ENCODE peak calls at places on chromosomes 16 and 17, in six cellular contexts. F is cardiac muscle cell; W is effector memory CD4-positive, alpha-beta T cell; O is heart right ventricle; Q is testis; K is GM23248. V is an unnamed sample.

GRCh38 chr16:48365601-48366164 is 19.5 kb downstream of the SIAH1 start:
- DNase-seq in F (peak), W (peak), O (peak), Q (peak), K (peak), V (peak)

GRCh38 chr16:88810166-88810867 is 1.4 kb downstream of the APRT start:
- DNase-seq in F (no peak), W (no peak), O (no peak), Q (no peak), K (peak), V (no peak)

GRCh38 chr17:6853764-6854442 is 22.4 kb upstream of the TEKT1 start:
- DNase-seq in F (no peak), W (no peak), O (no peak), Q (peak), K (no peak), V (no peak)

GRCh38 chr16:842061-842476 is 41.5 kb upstream of the GNG13 start:
- DNase-seq in F (no peak), W (no peak), O (no peak), Q (no peak), K (peak), V (no peak)

GRCh38 chr17:82231562-82232321 is 2.9 kb downstream of the SLC16A3 start:
- DNase-seq in F (peak), W (no peak), O (peak), Q (peak), K (peak), V (no peak)

GRCh38 chr17:7307686-7308624 is 527 bp downstream of the EIF5A start:
- DNase-seq in F (peak), W (peak), O (no peak), Q (peak), K (peak), V (peak)

GRCh38 chr17:77530591-77530990 is 389.8 kb downstream of the SEC14L1 start:
- DNase-seq in F (no peak), W (no peak), O (no peak), Q (no peak), K (no peak), V (no peak)

GRCh38 chr16:19116711-19117449 is 3.1 kb downstream of the ITPRIPL2 start:
- DNase-seq in F (no peak), W (no peak), O (no peak), Q (no peak), K (peak), V (no peak)

GRCh38 chr17:79783891-79784290 is 5.9 kb downstream of the CBX2 start:
- DNase-seq in F (no peak), W (no peak), O (no peak), Q (no peak), K (no peak), V (no peak)

GRCh38 chr17:54736573-54736972 is 164.1 kb upstream of the TOM1L1 start:
- DNase-seq in F (no peak), W (no peak), O (no peak), Q (no peak), K (no peak), V (no peak)

GRCh38 chr17:30238387-30239088 is 3.0 kb upstream of the SLC6A4 start:
- DNase-seq in F (peak), W (no peak), O (no peak), Q (no peak), K (no peak), V (no peak)

GRCh38 chr17:604719-605118 is 109.9 kb downstream of the VPS53 start:
- DNase-seq in F (no peak), W (no peak), O (no peak), Q (no peak), K (peak), V (no peak)

GRCh38 chr16:18969050-18969854 is 14.5 kb upstream of the TMC7 start:
- DNase-seq in F (peak), W (peak), O (peak), Q (peak), K (peak), V (peak)

GRCh38 chr17:10557422-10557821 is 8.0 kb upstream of the MYH2 start:
- DNase-seq in F (no peak), W (no peak), O (peak), Q (no peak), K (peak), V (no peak)

GRCh38 chr16:4232541-4233386 is 9.1 kb downstream of the SRL start:
- DNase-seq in F (peak), W (no peak), O (peak), Q (peak), K (no peak), V (no peak)

GRCh38 chr17:512926-513325 is 160.3 kb upstream of the RPH3AL start:
- DNase-seq in F (no peak), W (no peak), O (no peak), Q (peak), K (peak), V (peak)

GRCh38 chr17:61877837-61878236 is 14.5 kb upstream of the BRIP1 start:
- DNase-seq in F (no peak), W (no peak), O (no peak), Q (no peak), K (no peak), V (no peak)

GRCh38 chr16:81620029-81620428 is 159.1 kb upstream of the PLCG2 start:
- DNase-seq in F (no peak), W (no peak), O (no peak), Q (no peak), K (no peak), V (no peak)

GRCh38 chr16:65318590-65319267 is 196.9 kb upstream of the CDH11 start:
- DNase-seq in F (no peak), W (no peak), O (no peak), Q (no peak), K (no peak), V (no peak)

GRCh38 chr16:3175157-3176153 is 12.5 kb upstream of the OR1F1 start:
- DNase-seq in F (no peak), W (no peak), O (no peak), Q (no peak), K (no peak), V (no peak)

GRCh38 chr16:19431636-19432340 is 14.1 kb downstream of the TMC5 start:
- DNase-seq in F (no peak), W (no peak), O (no peak), Q (no peak), K (no peak), V (no peak)

GRCh38 chr16:28597692-28598261 is 927 bp upstream of the SULT1A2 start:
- DNase-seq in F (peak), W (no peak), O (no peak), Q (no peak), K (no peak), V (no peak)

GRCh38 chr17:78583091-78583490 is 5.9 kb upstream of the DNAH17 start:
- DNase-seq in F (no peak), W (no peak), O (no peak), Q (no peak), K (peak), V (no peak)

GRCh38 chr17:62614142-62614541 is 13.3 kb upstream of the MRC2 start:
- DNase-seq in F (peak), W (no peak), O (no peak), Q (no peak), K (peak), V (no peak)

GRCh38 chr17:48294989-48295892 is 134.8 kb downstream of the SKAP1 start:
- DNase-seq in F (no peak), W (no peak), O (no peak), Q (no peak), K (peak), V (no peak)

GRCh38 chr16:83958137-83958810 is 5.2 kb downstream of the OSGIN1 start:
- DNase-seq in F (no peak), W (no peak), O (no peak), Q (no peak), K (no peak), V (no peak)

GRCh38 chr17:64106918-64107317 is 23.0 kb downstream of the ERN1 start:
- DNase-seq in F (no peak), W (no peak), O (no peak), Q (no peak), K (no peak), V (peak)

GRCh38 chr16:2597560-2597902 is 59.7 kb downstream of the PDPK1 start:
- DNase-seq in F (no peak), W (no peak), O (no peak), Q (no peak), K (no peak), V (peak)

GRCh38 chr16:14301150-14302030 is 230.3 kb downstream of the MRTFB start:
- DNase-seq in F (peak), W (no peak), O (peak), Q (no peak), K (peak), V (peak)

GRCh38 chr17:19470529-19471261 is 59.7 kb downstream of the RNF112 start:
- DNase-seq in F (no peak), W (no peak), O (peak), Q (peak), K (peak), V (no peak)

GRCh38 chr16:31265329-31266245 is 5.8 kb downstream of the ITGAM start:
- DNase-seq in F (no peak), W (peak), O (no peak), Q (no peak), K (peak), V (no peak)

GRCh38 chr16:50449800-50450199 is 81.0 kb upstream of the BRD7 start:
- DNase-seq in F (peak), W (no peak), O (no peak), Q (no peak), K (no peak), V (no peak)

GRCh38 chr16:67397812-67398545 is 4.7 kb upstream of the TPPP3 start:
- DNase-seq in F (no peak), W (no peak), O (no peak), Q (no peak), K (no peak), V (no peak)

GRCh38 chr16:67395458-67396158 is 2.3 kb upstream of the TPPP3 start:
- DNase-seq in F (no peak), W (no peak), O (no peak), Q (no peak), K (peak), V (no peak)

GRCh38 chr16:67397451-67397801 is 4.1 kb upstream of the TPPP3 start:
- DNase-seq in F (no peak), W (no peak), O (peak), Q (no peak), K (no peak), V (no peak)

GRCh38 chr16:67396159-67396774 is 3.0 kb upstream of the TPPP3 start:
- DNase-seq in F (peak), W (no peak), O (peak), Q (peak), K (peak), V (peak)

GRCh38 chr16:67396775-67397450 is 3.6 kb upstream of the TPPP3 start:
- DNase-seq in F (peak), W (no peak), O (no peak), Q (no peak), K (no peak), V (no peak)
- H3K27ac ChIP-seq in F (no peak), W (no peak), O (no peak), Q (no peak), K (no peak), V (peak)

GRCh38 chr17:40456396-40456951 is 13.2 kb downstream of the IGFBP4 start:
- DNase-seq in F (no peak), W (no peak), O (no peak), Q (no peak), K (peak), V (no peak)
- H3K27ac ChIP-seq in F (no peak), W (no peak), O (no peak), Q (no peak), K (peak), V (peak)

GRCh38 chr16:11835891-11836652 is 15.3 kb downstream of the RSL1D1 start:
- DNase-seq in F (peak), W (no peak), O (no peak), Q (no peak), K (peak), V (no peak)
- H3K27ac ChIP-seq in F (peak), W (no peak), O (no peak), Q (no peak), K (peak), V (no peak)

DNA sequence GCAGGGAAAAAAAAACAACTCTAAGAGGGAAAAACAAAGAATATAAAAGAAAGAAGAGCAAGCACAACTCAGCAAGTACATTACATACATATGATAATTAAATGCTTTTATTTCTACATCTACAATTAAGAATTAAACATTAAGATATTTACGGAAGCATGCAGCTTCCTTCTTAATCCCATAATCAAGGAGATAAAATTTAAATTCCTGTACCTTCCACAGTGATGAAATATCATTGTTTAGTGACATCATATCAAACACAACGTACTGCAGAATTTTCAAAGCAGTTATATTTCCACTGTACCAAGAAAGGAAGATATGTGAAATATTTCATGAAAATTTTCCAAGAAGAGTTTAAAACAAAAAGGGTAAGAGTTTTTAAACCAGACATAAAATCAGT is 26.0 kb downstream of the KANSL1 start:
- DNase-seq in F (no peak), W (no peak), O (no peak), Q (no peak), K (peak), V (no peak)
- H3K27ac ChIP-seq in F (no peak), W (no peak), O (no peak), Q (peak), K (peak), V (no peak)

GRCh38 chr17:28344011-28344410 is 8.4 kb downstream of the TNFAIP1 start:
- DNase-seq in F (no peak), W (no peak), O (no peak), Q (no peak), K (no peak), V (no peak)

GRCh38 chr17:28344435-28344901 is 8.9 kb downstream of the TNFAIP1 start:
- DNase-seq in F (no peak), W (no peak), O (no peak), Q (no peak), K (no peak), V (no peak)

GRCh38 chr17:28346199-28346580 is 10.6 kb downstream of the TNFAIP1 start:
- DNase-seq in F (peak), W (no peak), O (no peak), Q (no peak), K (no peak), V (no peak)

GRCh38 chr17:28346746-28347246 is 10.5 kb downstream of the POLDIP2 start:
- DNase-seq in F (peak), W (no peak), O (no peak), Q (peak), K (no peak), V (peak)

DNA sequence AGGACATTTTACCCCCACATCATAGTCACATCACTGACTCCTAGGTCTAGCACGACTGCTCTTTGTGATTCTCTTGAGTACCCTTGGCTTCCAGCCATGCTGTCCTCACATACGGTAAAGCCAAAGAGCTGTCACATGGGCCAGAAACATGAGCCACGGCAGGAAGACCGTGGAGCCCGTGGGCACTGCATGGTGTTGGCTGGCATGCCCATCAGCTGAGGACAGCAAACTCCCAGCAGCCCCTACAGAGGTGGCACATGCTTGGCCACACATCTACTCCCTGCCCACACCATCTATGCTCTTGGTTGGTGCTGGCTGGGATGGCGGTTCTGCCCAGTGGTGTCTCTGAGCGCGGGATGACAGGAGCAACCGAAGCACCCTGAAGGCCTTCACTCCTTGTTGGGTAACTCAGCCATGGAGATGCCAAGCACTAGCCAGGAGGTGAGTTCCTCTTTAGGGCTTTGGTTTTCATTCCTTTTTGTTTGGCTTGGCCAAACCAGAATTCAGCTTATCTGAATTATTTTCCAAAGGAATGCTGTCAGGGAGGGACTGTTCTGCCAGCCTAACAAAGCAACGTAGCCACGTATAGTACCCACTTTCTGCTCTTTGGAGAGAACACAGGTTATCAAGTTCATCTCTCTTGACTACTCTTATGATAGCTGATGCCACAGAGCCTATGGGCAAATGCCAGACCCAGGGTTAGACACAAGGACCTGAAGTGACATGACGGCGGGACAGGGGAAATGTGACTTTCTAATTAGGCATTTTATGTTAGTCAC is 10.0 kb downstream of the TNFAIP1 start:
- DNase-seq in F (no peak), W (no peak), O (peak), Q (no peak), K (no peak), V (peak)
- H3K27ac ChIP-seq in F (peak), W (no peak), O (no peak), Q (peak), K (peak), V (peak)

DNA sequence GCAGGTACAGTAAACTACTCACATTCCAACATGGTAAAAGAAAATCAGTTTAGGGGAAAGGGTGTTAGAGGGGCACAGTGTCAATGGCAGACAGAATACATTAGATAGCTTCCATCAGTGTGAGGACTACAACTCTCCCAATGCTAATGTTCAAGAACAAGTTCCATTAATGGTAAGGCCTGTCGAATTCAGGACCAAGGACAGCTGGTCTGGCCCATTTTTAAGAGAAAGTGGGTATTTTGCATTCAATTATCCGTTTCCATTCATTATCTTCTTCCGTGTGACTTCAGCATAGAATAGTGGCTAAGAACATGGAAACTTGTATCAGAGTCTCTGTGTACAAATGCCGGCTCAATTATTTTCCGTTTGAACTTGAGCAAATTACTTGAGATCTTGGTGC is 98.4 kb downstream of the XYLT1 start:
- DNase-seq in F (peak), W (no peak), O (no peak), Q (no peak), K (peak), V (no peak)
- H3K27ac ChIP-seq in F (no peak), W (no peak), O (no peak), Q (no peak), K (no peak), V (no peak)

DNA sequence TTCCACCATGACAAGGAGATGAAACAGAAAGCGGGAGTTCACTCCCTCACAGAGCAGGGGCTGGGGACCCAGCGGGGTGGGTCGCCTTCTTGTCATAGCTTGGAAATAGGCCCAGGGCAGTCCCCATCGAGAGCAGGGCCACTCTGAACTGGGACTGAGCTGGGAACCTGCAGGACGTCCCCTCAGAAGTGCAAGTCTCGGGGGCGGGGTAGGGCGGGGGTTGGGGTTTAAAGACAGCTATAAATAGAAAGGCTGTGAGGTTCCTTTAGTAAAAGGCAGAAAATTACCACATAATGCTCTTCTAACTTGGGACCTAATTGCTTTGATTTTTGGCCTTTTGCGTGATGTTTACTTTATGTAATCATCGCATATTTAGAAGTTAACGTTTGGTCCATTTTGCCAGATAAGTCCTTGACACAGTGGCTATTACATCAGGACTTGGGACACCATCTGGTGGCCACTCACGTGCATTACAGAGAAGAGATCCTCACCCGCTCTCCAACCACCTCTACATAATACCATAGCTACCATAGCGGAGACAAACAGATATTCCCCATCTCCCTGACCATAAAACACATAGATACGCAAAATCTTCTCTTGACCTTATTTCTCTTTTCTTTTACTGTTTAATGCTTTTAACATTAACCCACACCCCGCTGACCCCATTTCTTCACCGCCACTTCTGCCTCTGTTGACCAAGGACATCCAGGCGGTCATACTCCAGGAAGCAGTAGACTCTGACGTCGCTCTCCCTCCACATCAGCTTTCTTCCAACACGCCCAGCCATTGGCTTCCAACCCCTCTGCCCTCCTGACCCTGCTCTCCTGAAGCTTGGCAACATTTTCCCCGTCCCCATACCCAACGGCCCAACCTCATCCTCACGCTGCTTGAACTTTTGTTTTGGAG is 27.5 kb upstream of the PIK3R6 start:
- DNase-seq in F (peak), W (peak), O (peak), Q (peak), K (peak), V (peak)
- H3K27ac ChIP-seq in F (no peak), W (no peak), O (no peak), Q (no peak), K (no peak), V (no peak)

V was measured in adrenal gland.